ENCODE peak calls at places on chromosomes 13 and 19, in seven cellular contexts. One of them, this sample, is unnamed.
A peak's percentile ranks its signal among the peaks of the same experiment; 100 is the strongest.

GRCh38 chr19:29145756-29146155 is 67.2 kb downstream of the UQCRFS1 start:
- DNase-seq in neural progenitor cell: peak; percentile 16
- DNase-seq in K562: no peak
- DNase-seq in fibroblast of lung: no peak
- DNase-seq in DND-41: no peak
- DNase-seq in GM23338: no peak
- DNase-seq in H1: no peak
- DNase-seq in this sample: no peak

GRCh38 chr13:70736622-70737317 is 628.5 kb upstream of the KLHL1 start:
- DNase-seq in neural progenitor cell: no peak
- DNase-seq in GM23338: no peak
- DNase-seq in fibroblast of lung: no peak
- DNase-seq in DND-41: no peak
- DNase-seq in K562: no peak
- DNase-seq in H1: no peak
- DNase-seq in this sample: no peak

GRCh38 chr13:46666727-46667456 is 113.9 kb downstream of the LRCH1 start:
- DNase-seq in neural progenitor cell: peak; percentile 63
- DNase-seq in H1: peak; percentile 65
- DNase-seq in GM23338: peak; percentile 87
- DNase-seq in K562: no peak
- DNase-seq in fibroblast of lung: no peak
- DNase-seq in DND-41: peak; percentile 34
- DNase-seq in this sample: no peak

GRCh38 chr19:52270266-52270885 is 989 bp downstream of the ZNF766 start:
- DNase-seq in K562: peak; percentile 23
- DNase-seq in DND-41: peak; percentile 45
- DNase-seq in H1: peak; percentile 47
- DNase-seq in GM23338: peak; percentile 35
- DNase-seq in neural progenitor cell: peak; percentile 29
- DNase-seq in fibroblast of lung: no peak
- DNase-seq in this sample: no peak

GRCh38 chr19:52948025-52948770 is 14.5 kb downstream of the ZNF816 start:
- DNase-seq in K562: no peak
- DNase-seq in GM23338: no peak
- DNase-seq in DND-41: no peak
- DNase-seq in neural progenitor cell: no peak
- DNase-seq in H1: no peak
- DNase-seq in fibroblast of lung: no peak
- DNase-seq in this sample: no peak

GRCh38 chr19:40341601-40342482 is 6.4 kb downstream of the C19orf47 start:
- DNase-seq in H1: no peak
- DNase-seq in neural progenitor cell: no peak
- DNase-seq in GM23338: no peak
- DNase-seq in K562: no peak
- DNase-seq in fibroblast of lung: no peak
- DNase-seq in DND-41: no peak
- DNase-seq in this sample: no peak

GRCh38 chr13:51041126-51041525 is 69.9 kb downstream of the C13orf42 start:
- DNase-seq in H1: no peak
- DNase-seq in neural progenitor cell: no peak
- DNase-seq in K562: no peak
- DNase-seq in GM23338: no peak
- DNase-seq in fibroblast of lung: no peak
- DNase-seq in DND-41: no peak
- DNase-seq in this sample: no peak

GRCh38 chr19:4582980-4583842 is 23.7 kb upstream of the SEMA6B start:
- DNase-seq in fibroblast of lung: no peak
- DNase-seq in K562: no peak
- DNase-seq in H1: peak; percentile 53
- DNase-seq in neural progenitor cell: no peak
- DNase-seq in DND-41: no peak
- DNase-seq in GM23338: no peak
- DNase-seq in this sample: no peak

GRCh38 chr13:73941752-73942151 is 192.5 kb downstream of the KLF12 start:
- DNase-seq in H1: no peak
- DNase-seq in DND-41: no peak
- DNase-seq in K562: no peak
- DNase-seq in neural progenitor cell: no peak
- DNase-seq in GM23338: no peak
- DNase-seq in fibroblast of lung: no peak
- DNase-seq in this sample: no peak

GRCh38 chr13:73938375-73939070 is 195.7 kb downstream of the KLF12 start:
- DNase-seq in GM23338: no peak
- DNase-seq in K562: no peak
- DNase-seq in neural progenitor cell: no peak
- DNase-seq in DND-41: no peak
- DNase-seq in fibroblast of lung: peak; percentile 84
- DNase-seq in H1: no peak
- DNase-seq in this sample: peak; percentile 53

GRCh38 chr13:73940098-73940497 is 194.1 kb downstream of the KLF12 start:
- DNase-seq in neural progenitor cell: no peak
- DNase-seq in GM23338: no peak
- DNase-seq in fibroblast of lung: no peak
- DNase-seq in H1: no peak
- DNase-seq in K562: no peak
- DNase-seq in DND-41: no peak
- DNase-seq in this sample: no peak

GRCh38 chr13:73939071-73939380 is 195.2 kb downstream of the KLF12 start:
- DNase-seq in fibroblast of lung: no peak
- DNase-seq in neural progenitor cell: no peak
- DNase-seq in GM23338: no peak
- DNase-seq in H1: no peak
- DNase-seq in DND-41: no peak
- DNase-seq in K562: no peak
- DNase-seq in this sample: no peak

GRCh38 chr13:73939603-73940002 is 194.6 kb downstream of the KLF12 start:
- DNase-seq in neural progenitor cell: no peak
- DNase-seq in H1: no peak
- DNase-seq in K562: no peak
- DNase-seq in fibroblast of lung: no peak
- DNase-seq in GM23338: no peak
- DNase-seq in DND-41: no peak
- DNase-seq in this sample: no peak
- TF ChIP-seq CTCF in neural progenitor cell: no peak
- TF ChIP-seq CTCF in H1: no peak
- TF ChIP-seq CTCF in K562: no peak
- TF ChIP-seq CTCF in fibroblast of lung: no peak
- TF ChIP-seq CTCF in GM23338: no peak
- TF ChIP-seq CTCF in DND-41: no peak
- TF ChIP-seq CTCF in this sample: no peak

GRCh38 chr19:46132508-46133100 is 8.1 kb upstream of the IGFL3 start:
- DNase-seq in DND-41: no peak
- DNase-seq in K562: no peak
- DNase-seq in neural progenitor cell: no peak
- DNase-seq in GM23338: no peak
- DNase-seq in H1: no peak
- DNase-seq in fibroblast of lung: no peak
- DNase-seq in this sample: no peak
- H3K27ac ChIP-seq in DND-41: no peak overlapping the region
- H3K27ac ChIP-seq in K562: no peak overlapping the region
- H3K27ac ChIP-seq in neural progenitor cell: peak overlapping the region; percentile 96
- H3K27ac ChIP-seq in GM23338: peak overlapping the region; percentile 88
- H3K27ac ChIP-seq in H1: peak overlapping the region; percentile 98
- H3K27ac ChIP-seq in fibroblast of lung: peak overlapping the region; percentile 45
- H3K27ac ChIP-seq in this sample: no peak overlapping the region

GRCh38 chr13:91399189-91400093 is 1.0 kb downstream of the GPC5 start:
- DNase-seq in GM23338: peak; percentile 43
- DNase-seq in H1: no peak
- DNase-seq in K562: no peak
- DNase-seq in DND-41: no peak
- DNase-seq in neural progenitor cell: peak; percentile 34
- DNase-seq in fibroblast of lung: no peak
- DNase-seq in this sample: no peak
- H3K4me2 ChIP-seq in GM23338: peak overlapping the region; percentile 91
- H3K4me2 ChIP-seq in H1: peak overlapping the region; percentile 100
- H3K4me2 ChIP-seq in K562: no peak overlapping the region
- H3K4me2 ChIP-seq in DND-41: no peak overlapping the region
- H3K4me2 ChIP-seq in neural progenitor cell: peak overlapping the region; percentile 90
- H3K4me2 ChIP-seq in fibroblast of lung: peak overlapping the region; percentile 90
- H3K4me2 ChIP-seq in this sample: no peak overlapping the region

GRCh38 chr13:43787998-43788397 is 1.2 kb upstream of the ENOX1 start:
- DNase-seq in DND-41: no peak
- DNase-seq in fibroblast of lung: peak; percentile 68
- DNase-seq in K562: no peak
- DNase-seq in neural progenitor cell: peak; percentile 42
- DNase-seq in GM23338: peak; percentile 63
- DNase-seq in H1: no peak
- DNase-seq in this sample: peak; percentile 38
- TF ChIP-seq CTCF in DND-41: no peak
- TF ChIP-seq CTCF in fibroblast of lung: peak; percentile 53
- TF ChIP-seq CTCF in K562: no peak
- TF ChIP-seq CTCF in neural progenitor cell: peak; percentile 32
- TF ChIP-seq CTCF in GM23338: peak; percentile 49
- TF ChIP-seq CTCF in H1: peak; percentile 48
- TF ChIP-seq CTCF in this sample: peak; percentile 57

DNA sequence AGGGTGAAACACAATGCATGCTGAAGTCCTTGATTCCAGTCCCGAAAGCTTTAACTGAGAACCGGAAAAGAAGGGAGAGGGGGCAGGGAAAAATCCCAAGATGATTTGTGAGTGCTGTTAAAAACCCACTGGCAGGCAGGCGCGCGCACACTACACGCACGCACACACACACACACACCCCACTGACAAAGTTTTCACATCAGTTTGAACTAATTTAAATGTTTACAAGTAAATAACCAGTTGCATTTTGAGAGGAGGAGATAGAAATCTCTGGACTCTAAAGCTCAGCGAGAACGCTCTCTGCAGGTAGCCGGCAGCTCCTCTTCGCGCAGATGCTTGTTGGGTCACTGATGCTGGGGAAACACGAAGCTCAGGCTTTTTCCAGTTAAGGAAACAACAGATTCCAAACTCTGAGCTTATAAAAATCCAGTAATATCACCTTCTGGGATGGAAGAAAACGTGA is 818 bp upstream of the SLITRK1 start:
- DNase-seq in H1: peak; percentile 45
- DNase-seq in DND-41: no peak
- DNase-seq in GM23338: peak; percentile 58
- DNase-seq in K562: no peak
- DNase-seq in neural progenitor cell: peak; percentile 58
- DNase-seq in fibroblast of lung: no peak
- DNase-seq in this sample: no peak
- H3K27ac ChIP-seq in H1: no peak overlapping the region
- H3K27ac ChIP-seq in DND-41: no peak overlapping the region
- H3K27ac ChIP-seq in GM23338: no peak overlapping the region
- H3K27ac ChIP-seq in K562: no peak overlapping the region
- H3K27ac ChIP-seq in neural progenitor cell: no peak overlapping the region
- H3K27ac ChIP-seq in fibroblast of lung: no peak overlapping the region
- H3K27ac ChIP-seq in this sample: no peak overlapping the region

GRCh38 chr13:76837811-76838210 is 48.4 kb downstream of the KCTD12 start:
- DNase-seq in K562: no peak
- DNase-seq in GM23338: no peak
- DNase-seq in DND-41: no peak
- DNase-seq in fibroblast of lung: peak; percentile 73
- DNase-seq in neural progenitor cell: no peak
- DNase-seq in H1: no peak
- DNase-seq in this sample: no peak
- H3K4me2 ChIP-seq in K562: no peak overlapping the region
- H3K4me2 ChIP-seq in GM23338: no peak overlapping the region
- H3K4me2 ChIP-seq in DND-41: no peak overlapping the region
- H3K4me2 ChIP-seq in fibroblast of lung: no peak overlapping the region
- H3K4me2 ChIP-seq in neural progenitor cell: no peak overlapping the region
- H3K4me2 ChIP-seq in H1: no peak overlapping the region
- H3K4me2 ChIP-seq in this sample: no peak overlapping the region

This sample was measured in PC-9.